ENCODE peak calls at places on chromosome 19, in eight cellular contexts. I is HCT116, D is SK-N-SH, T is neural progenitor cell, S is PC-3, A is GM23248, M is MM.1S, Y is GM23338. C is an unnamed sample.

GRCh38 chr19:13902993-13903555 is 2.8 kb downstream of the BRME1 start:
- DNase-seq in I (no peak), D (peak; percentile 59), T (no peak), S (peak; percentile 54), A (peak; percentile 13), M (peak; percentile 26), Y (peak; percentile 65), C (peak; percentile 51)

GRCh38 chr19:6734096-6734696 is 3.2 kb downstream of the GPR108 start:
- DNase-seq in I (no peak), D (peak; percentile 8), T (no peak), S (no peak), A (no peak), M (no peak), Y (no peak), C (no peak)

GRCh38 chr19:33437351-33438015 is 64.0 kb downstream of the CEBPG start:
- DNase-seq in I (no peak), D (peak; percentile 69), T (no peak), S (no peak), A (peak; percentile 20), M (no peak), Y (no peak), C (no peak)

GRCh38 chr19:12670159-12670928 is 3.7 kb downstream of the WDR83 start:
- DNase-seq in I (no peak), D (no peak), T (no peak), S (no peak), A (no peak), M (no peak), Y (no peak), C (no peak)

GRCh38 chr19:5539431-5539833 is 28.3 kb downstream of the TINCR start:
- DNase-seq in I (no peak), D (peak; percentile 66), T (peak; percentile 47), S (no peak), A (no peak), M (no peak), Y (peak; percentile 85), C (no peak)

GRCh38 chr19:16252459-16253205 is 54.9 kb downstream of the AP1M1 start:
- DNase-seq in I (no peak), D (peak; percentile 35), T (no peak), S (no peak), A (no peak), M (no peak), Y (no peak), C (peak; percentile 74)

GRCh38 chr19:13987101-13987890 is 18.8 kb downstream of the RFX1 start:
- DNase-seq in I (no peak), D (peak; percentile 53), T (no peak), S (no peak), A (no peak), M (no peak), Y (no peak), C (no peak)

GRCh38 chr19:12937243-12938053 is 961 bp upstream of the CALR start:
- DNase-seq in I (no peak), D (peak; percentile 52), T (peak; percentile 69), S (peak; percentile 52), A (peak; percentile 74), M (peak; percentile 64), Y (peak; percentile 91), C (peak; percentile 67)

GRCh38 chr19:13832096-13832495 is 36.9 kb downstream of the ZSWIM4 start:
- DNase-seq in I (no peak), D (no peak), T (no peak), S (no peak), A (peak; percentile 66), M (no peak), Y (no peak), C (no peak)

GRCh38 chr19:31470229-31470939 is 121.1 kb upstream of the TSHZ3 start:
- DNase-seq in I (no peak), D (no peak), T (no peak), S (no peak), A (no peak), M (peak; percentile 13), Y (no peak), C (no peak)

GRCh38 chr19:21604351-21604926 is 99.0 kb downstream of the ZNF429 start:
- DNase-seq in I (no peak), D (no peak), T (peak; percentile 7), S (peak; percentile 34), A (peak; percentile 60), M (no peak), Y (peak; percentile 95), C (peak; percentile 42)

GRCh38 chr19:13588953-13589833 is 82.9 kb upstream of the CACNA1A start:
- DNase-seq in I (peak; percentile 49), D (peak; percentile 84), T (peak; percentile 84), S (peak; percentile 84), A (peak; percentile 81), M (peak; percentile 38), Y (peak; percentile 83), C (peak; percentile 57)

GRCh38 chr19:4369109-4369887 is 25.9 kb downstream of the MPND start:
- DNase-seq in I (no peak), D (no peak), T (peak; percentile 43), S (no peak), A (peak; percentile 63), M (peak; percentile 91), Y (peak; percentile 47), C (peak; percentile 82)

GRCh38 chr19:4368128-4368820 is 24.9 kb downstream of the MPND start:
- DNase-seq in I (no peak), D (no peak), T (no peak), S (no peak), A (no peak), M (no peak), Y (no peak), C (no peak)

GRCh38 chr19:4366666-4367335 is 23.4 kb downstream of the MPND start:
- DNase-seq in I (no peak), D (no peak), T (no peak), S (no peak), A (no peak), M (no peak), Y (no peak), C (no peak)

GRCh38 chr19:4367336-4367723 is 24.0 kb downstream of the MPND start:
- DNase-seq in I (no peak), D (no peak), T (no peak), S (no peak), A (no peak), M (no peak), Y (no peak), C (no peak)

DNA sequence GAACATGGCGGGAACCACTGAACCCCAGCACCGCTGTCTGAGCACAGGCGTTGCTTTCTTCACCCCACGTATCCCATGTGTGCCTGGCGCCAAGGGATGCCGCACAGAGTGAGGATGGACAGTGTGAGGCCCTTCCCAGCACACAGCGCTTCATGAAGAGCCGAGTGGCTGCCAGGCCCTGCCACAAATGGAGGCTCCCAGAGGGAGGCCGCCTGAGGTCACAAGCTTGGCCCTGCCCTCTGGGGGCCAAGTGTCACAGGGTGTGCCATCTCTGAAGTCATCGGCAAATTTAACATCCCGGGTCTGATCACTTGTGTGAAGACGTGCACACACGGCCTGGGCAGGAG is 24.4 kb downstream of the MPND start:
- DNase-seq in I (no peak), D (no peak), T (no peak), S (no peak), A (no peak), M (no peak), Y (no peak), C (no peak)
- H4K20me1 ChIP-seq in I (no peaks in the 10 kb centered on the region), D (peaks cover 11% of the 10 kb centered on the region), T (peaks cover 65% of the 10 kb centered on the region), S (no peaks in the 10 kb centered on the region), A (no peaks in the 10 kb centered on the region), M (no peaks in the 10 kb centered on the region), Y (peaks cover 11% of the 10 kb centered on the region), C (peaks cover 3% of the 10 kb centered on the region)

GRCh38 chr19:55386515-55386947 is 799 bp downstream of the RPL28 start:
- DNase-seq in I (no peak), D (no peak), T (no peak), S (no peak), A (peak; percentile 69), M (no peak), Y (no peak), C (no peak)

GRCh38 chr19:55383789-55384575 is at the start of gene TMEM238:
- DNase-seq in I (no peak), D (peak; percentile 88), T (peak; percentile 88), S (peak; percentile 71), A (peak; percentile 86), M (peak; percentile 72), Y (peak; percentile 90), C (peak; percentile 87)

GRCh38 chr19:55384576-55385235 is 614 bp upstream of the TMEM238 start:
- DNase-seq in I (no peak), D (peak; percentile 30), T (no peak), S (no peak), A (peak; percentile 31), M (no peak), Y (peak; percentile 40), C (peak; percentile 63)

GRCh38 chr19:55385236-55385748 is 440 bp upstream of the RPL28 start:
- DNase-seq in I (peak; percentile 90), D (peak; percentile 90), T (peak; percentile 98), S (peak; percentile 99), A (peak; percentile 96), M (peak; percentile 95), Y (peak; percentile 99), C (peak; percentile 96)

DNA sequence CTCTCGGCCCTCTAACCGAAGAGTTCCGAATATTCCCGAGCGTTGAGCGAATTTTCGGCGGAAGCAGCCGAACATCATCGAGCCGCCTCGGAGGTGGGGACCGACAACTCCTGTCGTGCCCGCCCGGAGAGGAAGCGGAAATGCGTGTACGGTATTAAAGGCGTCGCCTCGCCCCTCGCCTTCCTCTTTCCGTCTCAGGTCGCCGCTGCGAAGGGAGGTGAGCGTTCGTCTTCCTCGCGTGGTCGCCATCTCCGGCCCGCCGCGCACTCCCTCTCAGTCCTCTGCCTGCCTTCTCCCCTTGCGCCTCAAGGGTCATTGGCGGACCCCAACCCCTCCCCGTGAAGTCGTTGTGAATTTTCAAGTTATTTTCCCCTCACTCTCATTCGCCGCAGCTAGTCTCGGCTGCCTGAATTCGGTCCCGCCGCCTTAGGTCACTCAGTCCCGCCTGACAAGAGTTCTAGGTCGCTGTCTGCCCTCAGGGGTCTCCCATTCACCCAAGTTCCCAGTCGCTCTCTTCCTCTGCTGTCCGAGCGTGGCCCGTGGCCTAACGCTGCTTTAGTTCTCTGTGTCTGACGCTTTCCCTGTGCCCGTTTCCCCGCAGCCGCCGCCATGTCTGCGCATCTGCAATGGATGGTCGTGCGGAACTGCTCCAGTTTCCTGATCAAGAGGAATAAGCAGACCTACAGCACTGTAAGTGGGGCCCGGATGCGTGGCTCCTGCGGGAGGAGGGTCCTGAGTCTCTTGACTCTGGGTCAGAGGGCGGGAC is at the start of gene RPL28:
- DNase-seq in I (peak; percentile 97), D (peak; percentile 94), T (peak; percentile 99), S (peak; percentile 100), A (peak; percentile 99), M (peak; percentile 99), Y (peak; percentile 99), C (peak; percentile 99)
- H3K4me1 ChIP-seq in I (peaks cover 6% of the 10 kb centered on the region), D (peaks cover 51% of the 10 kb centered on the region), T (peaks cover 35% of the 10 kb centered on the region), S (peaks cover 41% of the 10 kb centered on the region), A (peaks cover 33% of the 10 kb centered on the region), M (peaks cover 29% of the 10 kb centered on the region), Y (peaks cover 52% of the 10 kb centered on the region), C (peaks cover 47% of the 10 kb centered on the region)

GRCh38 chr19:1810439-1811160 is 1.5 kb downstream of the ATP8B3 start:
- DNase-seq in I (no peak), D (no peak), T (no peak), S (no peak), A (no peak), M (no peak), Y (no peak), C (no peak)
- TF ChIP-seq EZH2phosphoT487 in I (no peak), D (no peak), T (no peak), S (no peak), A (no peak), M (no peak), Y (no peak), C (no peak)

DNA sequence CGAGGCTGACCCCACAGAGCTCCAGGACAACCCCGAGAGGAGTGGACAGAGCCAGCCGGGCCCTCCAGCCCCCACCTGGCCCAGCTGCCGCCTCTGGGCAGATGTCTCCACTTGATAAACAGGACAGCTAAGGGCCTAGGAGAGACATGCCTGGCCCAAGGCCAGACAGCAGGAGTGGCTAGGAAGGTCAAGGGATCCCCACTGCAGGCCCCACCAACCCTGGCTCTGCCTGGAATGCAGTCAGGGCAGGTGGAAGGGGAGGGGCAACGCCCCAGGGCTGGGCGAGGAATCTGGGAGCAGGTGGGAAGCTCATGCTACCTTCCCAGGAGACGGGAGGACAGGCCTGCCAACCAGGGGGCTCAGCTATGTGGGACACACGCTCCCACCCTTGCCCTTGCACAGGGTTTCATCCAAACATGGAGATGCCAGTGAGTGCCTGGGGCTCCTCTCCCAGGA is 25.2 kb downstream of the SH3GL1 start:
- DNase-seq in I (no peak), D (peak; percentile 64), T (no peak), S (peak; percentile 95), A (no peak), M (no peak), Y (peak; percentile 85), C (no peak)
- H4K20me1 ChIP-seq in I (peaks cover 3% of the 10 kb centered on the region), D (peaks cover 34% of the 10 kb centered on the region), T (peaks cover 95% of the 10 kb centered on the region), S (no peaks in the 10 kb centered on the region), A (no peaks in the 10 kb centered on the region), M (peaks cover 16% of the 10 kb centered on the region), Y (peaks cover 22% of the 10 kb centered on the region), C (peaks cover 31% of the 10 kb centered on the region)

C was measured in OCI-LY7.